ENCODE peak calls at places on chromosomes 4 and X, in ten cellular contexts. V is right atrium auricular region, B is fibroblast of lung, E is body of pancreas, L is ovary, P is HL-60, I is cardiac muscle cell, D is hepatocyte, S is SK-N-SH, N is lower lobe of right lung. O is an unnamed sample.

GRCh38 chr4:173208420-173208819 is 39.8 kb downstream of the GALNT7 start:
- DNase-seq in V (no peak), B (no peak), E (no peak), L (no peak), P (no peak), I (no peak), D (no peak), S (no peak), N (no peak), O (no peak)

GRCh38 chr4:88291003-88291402 is 6.6 kb upstream of the PPM1K start:
- DNase-seq in V (no peak), B (peak), E (peak), L (peak), P (no peak), I (peak), D (peak), S (peak), N (no peak), O (no peak)

GRCh38 chrX:77771601-77772000 is 14.4 kb downstream of the ATRX start:
- DNase-seq in V (no peak), B (no peak), E (no peak), L (no peak), P (no peak), I (no peak), D (no peak), S (no peak), N (no peak), O (no peak)

GRCh38 chr4:55447826-55448225 is 52.1 kb downstream of the TMEM165 start:
- DNase-seq in V (no peak), B (peak), E (no peak), L (no peak), P (no peak), I (no peak), D (no peak), S (no peak), N (no peak), O (no peak)

GRCh38 chr4:27986476-27986875 is 1125.8 kb downstream of the STIM2 start:
- DNase-seq in V (no peak), B (no peak), E (no peak), L (no peak), P (no peak), I (no peak), D (no peak), S (no peak), N (no peak), O (no peak)

GRCh38 chrX:15785176-15785735 is 5.0 kb upstream of the ZRSR2 start:
- DNase-seq in V (no peak), B (no peak), E (no peak), L (no peak), P (peak), I (no peak), D (no peak), S (no peak), N (no peak), O (no peak)

GRCh38 chr4:6912412-6912811 is 2.8 kb downstream of the TBC1D14 start:
- DNase-seq in V (no peak), B (no peak), E (no peak), L (no peak), P (no peak), I (no peak), D (no peak), S (no peak), N (no peak), O (no peak)

GRCh38 chrX:3584415-3584996 is 128.9 kb downstream of the PRKX start:
- DNase-seq in V (no peak), B (no peak), E (no peak), L (no peak), P (no peak), I (no peak), D (no peak), S (no peak), N (no peak), O (no peak)

GRCh38 chr4:171849823-171850222 is 36.6 kb downstream of the GALNTL6 start:
- DNase-seq in V (no peak), B (no peak), E (no peak), L (no peak), P (no peak), I (no peak), D (no peak), S (no peak), N (no peak), O (no peak)

GRCh38 chr4:182416101-182416500 is 172.9 kb downstream of the TENM3 start:
- DNase-seq in V (no peak), B (no peak), E (no peak), L (no peak), P (no peak), I (no peak), D (no peak), S (no peak), N (no peak), O (no peak)

GRCh38 chr4:165440415-165440882 is 61.6 kb downstream of the CPE start:
- DNase-seq in V (no peak), B (peak), E (no peak), L (no peak), P (no peak), I (peak), D (peak), S (peak), N (no peak), O (no peak)

GRCh38 chr4:140038031-140038533 is 115.9 kb downstream of the MAML3 start:
- DNase-seq in V (no peak), B (no peak), E (no peak), L (no peak), P (no peak), I (no peak), D (no peak), S (no peak), N (no peak), O (no peak)

GRCh38 chr4:10655968-10656367 is 28.6 kb downstream of the CLNK start:
- DNase-seq in V (no peak), B (peak), E (no peak), L (no peak), P (no peak), I (no peak), D (no peak), S (no peak), N (no peak), O (no peak)

GRCh38 chr4:181376058-181376457 is 867.1 kb upstream of the TENM3 start:
- DNase-seq in V (no peak), B (no peak), E (no peak), L (no peak), P (no peak), I (no peak), D (no peak), S (no peak), N (no peak), O (peak)

GRCh38 chrX:68199062-68199848 is 234.0 kb downstream of the OPHN1 start:
- DNase-seq in V (no peak), B (no peak), E (no peak), L (no peak), P (no peak), I (no peak), D (no peak), S (no peak), N (no peak), O (no peak)

GRCh38 chr4:77072195-77072753 is 3.5 kb downstream of the CCNI start:
- DNase-seq in V (no peak), B (no peak), E (peak), L (no peak), P (no peak), I (no peak), D (peak), S (no peak), N (no peak), O (no peak)

GRCh38 chr4:2534904-2535385 is 1.5 kb upstream of the FAM193A start:
- DNase-seq in V (no peak), B (peak), E (no peak), L (no peak), P (no peak), I (no peak), D (no peak), S (peak), N (no peak), O (no peak)

GRCh38 chr4:154507170-154507569 is 15.6 kb upstream of the DCHS2 start:
- DNase-seq in V (no peak), B (no peak), E (no peak), L (no peak), P (no peak), I (no peak), D (peak), S (no peak), N (no peak), O (no peak)

GRCh38 chr4:81833596-81833995 is 361.9 kb upstream of the RASGEF1B start:
- DNase-seq in V (no peak), B (no peak), E (no peak), L (no peak), P (no peak), I (no peak), D (no peak), S (no peak), N (no peak), O (no peak)

DNA sequence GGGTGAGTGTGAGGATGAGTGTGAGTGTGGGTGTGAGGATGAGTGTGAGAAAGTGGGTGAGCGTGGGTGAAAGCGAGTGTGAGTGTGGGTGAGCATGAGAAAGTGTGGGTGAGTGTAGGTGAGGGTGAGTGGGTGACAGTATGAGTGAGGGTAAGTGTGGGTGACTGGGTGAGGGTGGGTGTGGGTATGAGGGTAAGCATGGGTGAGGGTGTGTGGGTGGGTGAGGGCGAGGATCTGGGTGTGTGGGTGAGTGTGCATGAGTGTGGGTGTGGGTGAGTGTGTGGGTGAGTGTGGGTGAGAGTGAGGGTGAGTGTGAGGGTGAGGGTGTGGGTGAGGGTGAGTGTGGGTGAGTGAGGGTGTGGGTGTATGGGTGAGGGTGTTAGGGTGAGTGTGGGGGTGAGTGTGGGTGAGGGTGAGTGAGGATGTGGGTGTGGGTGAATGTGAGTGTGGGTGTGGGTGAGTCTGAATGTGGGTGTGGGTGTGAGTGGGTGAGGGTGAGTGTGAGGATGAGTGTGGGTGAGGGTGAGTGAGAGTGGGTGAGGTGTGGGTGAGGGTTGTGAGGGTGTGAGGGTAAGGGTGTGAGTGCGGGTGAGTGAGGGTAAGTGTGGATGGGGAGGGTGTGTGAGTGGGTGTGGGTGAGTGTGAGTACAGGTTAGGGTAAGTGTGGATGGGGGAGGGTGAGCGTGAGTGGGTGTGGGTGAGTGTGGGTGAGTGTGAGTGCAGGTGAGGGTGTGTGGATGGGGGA is 48.9 kb downstream of the ING2 start:
- DNase-seq in V (no peak), B (no peak), E (no peak), L (no peak), P (no peak), I (no peak), D (no peak), S (no peak), N (no peak), O (no peak)
- TF ChIP-seq CTCF in V (no peak), B (no peak), E (no peak), L (no peak), P (no peak), I (no peak), D (no peak), S (no peak), N (no peak), O (no peak)

GRCh38 chr4:169663894-169664293 is 43.5 kb downstream of the CLCN3 start:
- DNase-seq in V (no peak), B (no peak), E (no peak), L (no peak), P (no peak), I (no peak), D (peak), S (no peak), N (no peak), O (no peak)

GRCh38 chr4:169660929-169661328 is 40.6 kb downstream of the CLCN3 start:
- DNase-seq in V (no peak), B (no peak), E (no peak), L (no peak), P (no peak), I (no peak), D (no peak), S (no peak), N (no peak), O (no peak)

GRCh38 chr4:169663402-169663801 is 43.0 kb downstream of the CLCN3 start:
- DNase-seq in V (no peak), B (no peak), E (no peak), L (no peak), P (no peak), I (no peak), D (no peak), S (no peak), N (no peak), O (no peak)

GRCh38 chr4:169659736-169660670 is 39.6 kb downstream of the CLCN3 start:
- DNase-seq in V (peak), B (peak), E (peak), L (peak), P (peak), I (peak), D (peak), S (peak), N (peak), O (peak)

DNA sequence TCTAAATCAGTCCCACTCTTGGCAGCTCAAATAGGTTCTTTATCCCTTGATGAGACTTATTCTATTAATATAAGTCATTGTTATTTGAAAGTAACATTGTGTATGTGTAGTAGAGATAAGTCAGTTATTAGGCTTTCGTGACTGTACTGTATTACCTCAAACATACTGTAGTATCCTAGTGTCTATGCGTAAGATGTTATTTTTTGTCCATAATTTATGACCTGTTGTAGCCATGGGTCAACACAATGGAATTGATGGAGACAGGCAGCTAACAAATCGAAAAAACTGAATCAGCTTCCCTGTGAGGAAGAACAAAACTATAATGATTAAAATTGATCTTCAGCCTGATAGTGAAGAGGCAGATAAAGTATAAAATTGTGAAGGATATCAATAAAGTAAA is 41.8 kb downstream of the CLCN3 start:
- DNase-seq in V (no peak), B (no peak), E (no peak), L (no peak), P (no peak), I (no peak), D (no peak), S (no peak), N (no peak), O (no peak)
- H3K27ac ChIP-seq in V (peak), B (no peak), E (peak), L (no peak), P (no peak), I (peak), D (peak), S (no peak), N (no peak), O (no peak)

DNA sequence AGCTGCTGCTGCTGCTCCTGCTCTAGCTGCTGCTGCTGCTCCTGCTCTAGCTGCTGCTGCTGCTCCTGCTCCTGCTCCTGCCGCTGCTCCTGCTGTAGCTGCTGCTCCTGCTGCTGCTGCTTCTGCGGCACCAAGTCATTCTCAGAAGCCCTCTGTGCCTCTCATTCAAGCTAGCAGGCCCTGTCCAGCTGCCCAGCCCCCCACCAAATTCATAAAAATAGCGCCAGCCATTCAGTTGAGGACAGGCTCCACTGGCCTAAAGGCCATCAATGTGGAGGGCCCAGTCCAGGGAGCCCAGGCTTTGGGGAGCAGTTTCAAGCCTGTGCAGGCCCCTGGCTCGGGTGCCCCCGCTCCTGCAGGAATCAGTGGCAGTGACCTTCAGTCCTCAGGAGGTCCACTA is 3.9 kb downstream of the SUPT20HL1 start:
- DNase-seq in V (no peak), B (no peak), E (no peak), L (no peak), P (no peak), I (peak), D (no peak), S (no peak), N (no peak), O (no peak)
- TF ChIP-seq CTCF in V (no peak), B (no peak), E (no peak), L (no peak), P (no peak), I (no peak), D (no peak), S (no peak), N (no peak), O (no peak)

DNA sequence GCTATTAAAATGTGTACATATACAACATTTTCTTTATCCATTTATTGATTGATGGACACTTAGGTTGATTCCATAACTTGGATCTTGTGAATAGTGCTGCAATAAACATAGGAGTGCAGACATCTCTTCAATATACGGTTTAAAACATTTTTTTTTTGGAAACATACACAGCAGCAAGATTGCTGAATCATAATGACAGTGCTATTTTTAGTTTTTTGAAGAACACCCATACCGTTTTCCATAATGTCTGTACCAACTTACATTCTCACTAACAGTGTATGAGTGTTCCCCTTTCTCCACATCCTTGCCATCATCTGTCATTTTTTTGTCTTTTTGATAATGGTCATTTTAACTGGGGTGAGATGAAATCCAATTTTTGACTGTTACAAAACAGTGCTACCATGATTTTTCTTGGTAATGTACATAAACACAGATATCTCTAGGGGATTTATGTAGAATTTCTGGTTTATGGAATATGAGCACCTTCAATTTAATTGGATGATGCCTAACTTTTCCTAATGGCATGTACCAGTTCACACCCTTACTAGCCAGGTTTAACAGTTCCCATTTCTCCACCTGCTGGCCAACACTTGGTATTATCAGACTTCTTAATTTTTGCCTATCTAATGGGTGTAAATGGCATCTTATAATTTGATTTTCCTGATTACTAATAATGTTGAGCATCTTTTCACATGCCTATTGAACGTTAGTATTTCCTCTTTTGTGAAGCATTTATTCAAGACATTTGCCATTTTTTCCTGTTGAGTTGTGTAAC is 21.0 kb upstream of the TMSB15B start:
- DNase-seq in V (no peak), B (peak), E (no peak), L (no peak), P (no peak), I (peak), D (peak), S (peak), N (no peak), O (no peak)
- H3K27ac ChIP-seq in V (no peak), B (no peak), E (no peak), L (no peak), P (no peak), I (no peak), D (no peak), S (no peak), N (no peak), O (no peak)

DNA sequence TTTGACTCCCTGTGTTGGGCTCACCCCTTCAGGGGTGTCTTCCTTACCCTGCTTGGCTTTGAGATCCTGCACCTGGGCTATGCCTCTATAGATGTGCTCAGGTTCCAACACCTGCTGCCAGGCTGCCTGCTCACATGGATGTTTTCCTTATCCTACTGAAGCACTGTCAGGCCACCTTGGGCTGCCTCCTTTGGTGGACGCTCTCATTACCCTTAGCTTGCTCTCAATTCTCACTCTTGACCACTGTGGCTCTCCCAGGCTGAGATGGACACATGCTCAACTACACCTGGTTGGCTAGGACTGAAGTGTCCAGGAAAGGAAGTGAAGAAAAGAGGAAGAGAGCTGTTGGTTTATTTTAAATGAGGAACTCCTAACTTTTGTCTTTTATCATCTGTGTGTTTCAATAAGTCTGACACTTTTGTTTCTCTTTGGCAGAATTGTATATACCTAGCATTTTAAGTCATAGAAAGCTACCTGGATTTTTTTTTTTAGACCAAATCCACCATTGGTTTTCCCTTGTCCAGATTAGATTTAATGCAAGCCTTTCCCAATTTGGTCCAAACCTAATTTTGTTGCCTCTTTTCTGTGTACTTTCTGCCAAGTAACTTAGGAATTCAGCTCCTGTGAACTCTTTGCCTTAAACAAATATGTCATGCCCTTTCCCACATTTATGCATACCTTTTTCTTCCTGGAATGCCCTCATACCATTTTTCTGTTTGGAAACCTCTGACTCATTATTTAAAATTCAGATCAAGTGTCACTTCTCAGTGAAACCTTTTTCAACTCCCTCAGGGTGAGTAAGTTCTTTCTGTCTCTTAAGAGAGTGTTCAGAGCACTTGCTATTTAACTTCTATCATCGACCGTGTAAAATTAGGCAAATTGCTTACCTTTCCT is 175.9 kb downstream of the GC start:
- DNase-seq in V (no peak), B (peak), E (no peak), L (no peak), P (no peak), I (no peak), D (peak), S (no peak), N (no peak), O (no peak)
- TF ChIP-seq CTCF in V (no peak), B (no peak), E (no peak), L (no peak), P (no peak), I (no peak), D (no peak), S (no peak), N (no peak), O (no peak)

GRCh38 chr4:128573781-128574508 is 235.6 kb upstream of the JADE1 start:
- DNase-seq in V (no peak), B (no peak), E (no peak), L (no peak), P (no peak), I (peak), D (peak), S (no peak), N (no peak), O (no peak)
- H3K27ac ChIP-seq in V (peak), B (peak), E (peak), L (no peak), P (no peak), I (no peak), D (peak), S (peak), N (peak), O (peak)

GRCh38 chr4:84482564-84483563 is 16.2 kb downstream of the NKX6-1 start:
- DNase-seq in V (no peak), B (no peak), E (no peak), L (no peak), P (no peak), I (peak), D (no peak), S (peak), N (peak), O (peak)
- TF ChIP-seq CTCF in V (peak), B (peak), E (no peak), L (no peak), P (no peak), I (peak), D (peak), S (peak), N (peak), O (no peak)